ENCODE peak calls at places on chromosome 18, in ten cellular contexts. W, J, Q, S, Y, P, F, Z, G and H are unnamed samples.

GRCh38 chr18:32469691-32470131 is 971 bp downstream of the GAREM1 start:
- DNase-seq in W (no peak), J (peak; percentile 29), Q (peak; percentile 11), S (peak; percentile 1), Y (no peak), P (no peak), F (no peak), Z (peak; percentile 52), G (no peak), H (peak; percentile 18)

GRCh38 chr18:45208164-45208563 is 407.1 kb upstream of the SLC14A2 start:
- DNase-seq in W (no peak), J (no peak), Q (no peak), S (no peak), Y (no peak), P (no peak), F (no peak), Z (no peak), G (no peak), H (no peak)

GRCh38 chr18:12531747-12532146 is 124.0 kb downstream of the PRELID3A start:
- DNase-seq in W (no peak), J (no peak), Q (no peak), S (peak; percentile 61), Y (no peak), P (no peak), F (no peak), Z (no peak), G (no peak), H (peak; percentile 41)

GRCh38 chr18:43931439-43931838 is 654.1 kb upstream of the SYT4 start:
- DNase-seq in W (no peak), J (no peak), Q (no peak), S (no peak), Y (no peak), P (no peak), F (no peak), Z (peak; percentile 11), G (no peak), H (no peak)

GRCh38 chr18:47915229-47915628 is 15.2 kb downstream of the SMAD2 start:
- DNase-seq in W (no peak), J (no peak), Q (no peak), S (peak; percentile 26), Y (no peak), P (no peak), F (no peak), Z (no peak), G (no peak), H (peak; percentile 20)

GRCh38 chr18:13309031-13309430 is 90.5 kb downstream of the LDLRAD4 start:
- DNase-seq in W (no peak), J (no peak), Q (no peak), S (no peak), Y (no peak), P (no peak), F (no peak), Z (no peak), G (no peak), H (no peak)

GRCh38 chr18:47928466-47928865 is 2.0 kb downstream of the SMAD2 start:
- DNase-seq in W (no peak), J (no peak), Q (no peak), S (peak; percentile 7), Y (no peak), P (no peak), F (no peak), Z (peak; percentile 33), G (no peak), H (no peak)

GRCh38 chr18:55338955-55339662 is 248.9 kb downstream of the TCF4 start:
- DNase-seq in W (no peak), J (no peak), Q (peak; percentile 13), S (no peak), Y (no peak), P (no peak), F (no peak), Z (peak; percentile 44), G (no peak), H (peak; percentile 44)

GRCh38 chr18:72419914-72420313 is 124.2 kb downstream of the CBLN2 start:
- DNase-seq in W (no peak), J (no peak), Q (no peak), S (no peak), Y (no peak), P (no peak), F (no peak), Z (no peak), G (no peak), H (peak; percentile 8)

GRCh38 chr18:14943967-14944636 is 196.1 kb downstream of the ANKRD30B start:
- DNase-seq in W (no peak), J (no peak), Q (no peak), S (peak; percentile 41), Y (no peak), P (no peak), F (no peak), Z (no peak), G (no peak), H (no peak)

GRCh38 chr18:6004683-6005082 is 109.4 kb upstream of the TMEM200C start:
- DNase-seq in W (no peak), J (no peak), Q (no peak), S (no peak), Y (no peak), P (no peak), F (no peak), Z (no peak), G (no peak), H (no peak)

GRCh38 chr18:56035546-56035945 is 447.6 kb upstream of the TCF4 start:
- DNase-seq in W (no peak), J (no peak), Q (no peak), S (no peak), Y (no peak), P (no peak), F (no peak), Z (no peak), G (no peak), H (no peak)

GRCh38 chr18:23177433-23178072 is 42.3 kb downstream of the CABLES1 start:
- DNase-seq in W (no peak), J (no peak), Q (no peak), S (no peak), Y (no peak), P (no peak), F (no peak), Z (no peak), G (no peak), H (no peak)

GRCh38 chr18:31223371-31223770 is 60.7 kb upstream of the DSC1 start:
- DNase-seq in W (no peak), J (no peak), Q (no peak), S (no peak), Y (no peak), P (no peak), F (no peak), Z (no peak), G (no peak), H (no peak)

GRCh38 chr18:48455555-48456478 is 46.6 kb upstream of the ZBTB7C start:
- DNase-seq in W (no peak), J (peak; percentile 55), Q (peak; percentile 27), S (peak; percentile 74), Y (no peak), P (no peak), F (peak; percentile 53), Z (peak; percentile 87), G (peak; percentile 87), H (peak; percentile 69)

GRCh38 chr18:9810216-9810804 is 75.5 kb upstream of the TXNDC2 start:
- DNase-seq in W (no peak), J (no peak), Q (no peak), S (no peak), Y (no peak), P (no peak), F (no peak), Z (peak; percentile 13), G (no peak), H (no peak)

GRCh38 chr18:63762518-63762917 is 12.7 kb upstream of the SERPINB7 start:
- DNase-seq in W (no peak), J (no peak), Q (no peak), S (peak; percentile 89), Y (no peak), P (no peak), F (no peak), Z (peak; percentile 79), G (no peak), H (peak; percentile 81)

DNA sequence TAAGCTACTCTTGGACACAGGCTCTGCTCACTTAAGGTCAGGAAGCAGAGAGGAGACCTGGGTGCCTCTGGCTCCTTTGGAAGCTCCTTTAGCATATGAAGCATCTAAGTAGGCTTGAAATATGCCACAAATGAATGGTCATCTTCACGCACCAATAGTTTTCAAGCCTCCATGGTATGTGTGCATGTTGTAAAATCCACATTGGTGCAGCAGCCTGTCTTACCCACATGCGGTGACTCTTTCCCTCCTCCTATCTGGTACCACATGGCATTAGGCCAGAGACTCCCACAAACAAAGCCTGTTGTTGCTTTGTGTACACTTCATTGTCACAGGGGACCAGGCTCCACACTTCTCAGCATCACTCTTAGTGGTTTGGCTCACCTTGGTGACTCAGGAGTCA is 442.2 kb upstream of the RAB12 start:
- DNase-seq in W (no peak), J (no peak), Q (no peak), S (no peak), Y (no peak), P (no peak), F (no peak), Z (no peak), G (no peak), H (no peak)
- H3K4me3 ChIP-seq in W (no peak overlapping the region), J (no peak overlapping the region), Q (no peak overlapping the region), S (no peak overlapping the region), Y (no peak overlapping the region), P (no peak overlapping the region), F (no peak overlapping the region), Z (no peak overlapping the region), G (no peak overlapping the region), H (no peak overlapping the region)

GRCh38 chr18:7567487-7568425 is 640 bp downstream of the PTPRM start:
- DNase-seq in W (no peak), J (peak; percentile 29), Q (no peak), S (peak; percentile 51), Y (peak; percentile 80), P (peak; percentile 80), F (peak; percentile 53), Z (peak; percentile 65), G (no peak), H (peak; percentile 83)
- TF ChIP-seq CTCF in W (no peak), J (no peak), Q (no peak), S (no peak), Y (no peak), P (peak; percentile 40), F (no peak), Z (no peak), G (no peak), H (no peak)

GRCh38 chr18:21112140-21112473 is 494 bp upstream of the ROCK1 start:
- DNase-seq in W (no peak), J (no peak), Q (no peak), S (no peak), Y (no peak), P (no peak), F (peak; percentile 79), Z (no peak), G (no peak), H (peak; percentile 74)
- H3K4me3 ChIP-seq in W (peak overlapping the region; percentile 100), J (peak overlapping the region; percentile 94), Q (peak overlapping the region; percentile 96), S (peak overlapping the region; percentile 83), Y (peak overlapping the region; percentile 83), P (peak overlapping the region; percentile 73), F (peak overlapping the region; percentile 83), Z (peak overlapping the region; percentile 75), G (peak overlapping the region; percentile 69), H (peak overlapping the region; percentile 78)

DNA sequence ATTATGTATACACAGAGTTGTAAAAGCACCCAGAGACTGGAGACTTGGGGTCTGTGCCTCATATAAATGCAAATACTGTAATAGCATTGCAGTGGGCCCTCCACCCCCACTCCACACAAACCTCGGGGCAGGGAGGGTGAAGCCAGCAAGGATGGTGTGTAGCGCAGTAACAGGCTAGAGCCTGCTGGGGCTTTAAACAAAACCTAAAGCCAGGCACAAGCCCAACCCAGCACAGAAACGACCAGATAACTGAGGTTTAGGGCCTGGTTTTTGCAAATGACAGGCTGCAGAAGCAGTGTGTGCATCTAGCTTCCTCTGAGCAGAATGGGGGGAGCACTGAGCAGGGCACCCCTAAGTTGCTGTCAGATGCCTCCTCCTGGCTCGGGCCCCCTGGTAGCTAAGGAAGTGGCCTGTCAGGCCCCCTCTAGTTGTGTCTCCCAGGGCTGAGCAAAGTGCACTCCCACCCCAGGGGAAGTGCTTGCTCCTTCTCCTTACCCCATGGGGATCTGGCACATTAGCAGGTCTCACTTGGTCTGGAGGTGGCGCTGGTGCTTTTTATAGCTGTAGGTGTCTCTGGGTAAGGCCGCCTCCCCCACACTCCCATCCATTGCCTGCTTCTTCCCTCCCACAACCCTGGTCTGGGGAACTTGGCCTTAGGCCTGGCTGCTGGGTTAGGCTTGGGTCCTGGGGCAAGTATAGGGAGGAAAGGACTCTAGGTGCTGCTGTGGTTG is 135.1 kb downstream of the CELF4 start:
- DNase-seq in W (no peak), J (no peak), Q (no peak), S (no peak), Y (no peak), P (no peak), F (no peak), Z (no peak), G (no peak), H (no peak)
- TF ChIP-seq CTCF in W (no peak), J (no peak), Q (no peak), S (no peak), Y (no peak), P (no peak), F (no peak), Z (no peak), G (no peak), H (no peak)